ENCODE peak calls at places on chromosomes 13 and 19, in seven cellular contexts. I, J, Q, L, S, T and Y are unnamed samples. For H3K9me3 and H3K36me3, the result is how much of the 10 kb centered on the place peaks cover.

GRCh38 chr13:51249254-51249653 is 27.1 kb downstream of the FAM124A start:
- DNase-seq in I (no peak), J (no peak), Q (no peak), L (no peak), S (no peak), T (no peak), Y (no peak)

GRCh38 chr19:15584541-15585115 is 30.4 kb upstream of the CYP4F8 start:
- DNase-seq in I (peak), J (peak), Q (peak), L (peak), S (peak), T (peak), Y (peak)

GRCh38 chr19:58544591-58545285 is 874 bp downstream of the TRIM28 start:
- DNase-seq in I (peak), J (no peak), Q (no peak), L (peak), S (peak), T (peak), Y (peak)

GRCh38 chr13:85212692-85213091 is 586.5 kb downstream of the SLITRK6 start:
- DNase-seq in I (no peak), J (no peak), Q (no peak), L (no peak), S (no peak), T (no peak), Y (no peak)

GRCh38 chr19:38975861-38976271 is 324 bp upstream of the FBXO17 start:
- DNase-seq in I (no peak), J (no peak), Q (peak), L (no peak), S (no peak), T (no peak), Y (peak)

GRCh38 chr19:54266133-54266532 is 9.1 kb upstream of the LILRB5 start:
- DNase-seq in I (peak), J (peak), Q (peak), L (peak), S (peak), T (peak), Y (peak)

GRCh38 chr19:39398297-39398864 is 7.2 kb downstream of the MED29 start:
- DNase-seq in I (peak), J (peak), Q (no peak), L (no peak), S (peak), T (peak), Y (peak)

GRCh38 chr19:5804516-5805464 is at the start of gene NRTN:
- DNase-seq in I (no peak), J (peak), Q (peak), L (no peak), S (no peak), T (peak), Y (peak)

GRCh38 chr19:33734913-33735312 is 61.8 kb upstream of the KCTD15 start:
- DNase-seq in I (no peak), J (no peak), Q (no peak), L (no peak), S (no peak), T (no peak), Y (no peak)

GRCh38 chr19:49746206-49746958 is 16.7 kb downstream of the TSKS start:
- DNase-seq in I (no peak), J (peak), Q (peak), L (peak), S (peak), T (peak), Y (peak)

GRCh38 chr19:2032296-2032941 is 16.9 kb upstream of the BTBD2 start:
- DNase-seq in I (peak), J (peak), Q (no peak), L (no peak), S (peak), T (peak), Y (peak)

GRCh38 chr19:3073159-3073563 is 10.9 kb upstream of the TLE5 start:
- DNase-seq in I (no peak), J (no peak), Q (peak), L (no peak), S (no peak), T (no peak), Y (peak)

GRCh38 chr19:4052114-4052992 is 14.3 kb downstream of the ZBTB7A start:
- DNase-seq in I (no peak), J (peak), Q (no peak), L (no peak), S (peak), T (no peak), Y (peak)

GRCh38 chr19:8304841-8305621 is 3.1 kb downstream of the CD320 start:
- DNase-seq in I (no peak), J (peak), Q (peak), L (no peak), S (peak), T (no peak), Y (peak)

GRCh38 chr19:5138606-5139594 is 170.0 kb downstream of the KDM4B start:
- DNase-seq in I (no peak), J (peak), Q (no peak), L (peak), S (peak), T (no peak), Y (peak)

GRCh38 chr13:112990783-112991182 is 21.8 kb downstream of the MCF2L start:
- DNase-seq in I (peak), J (peak), Q (peak), L (no peak), S (no peak), T (peak), Y (peak)

GRCh38 chr13:28636677-28637317 is 22.1 kb upstream of the POMP start:
- DNase-seq in I (peak), J (no peak), Q (peak), L (no peak), S (no peak), T (peak), Y (peak)

GRCh38 chr13:53126803-53127202 is 98.2 kb downstream of the OLFM4 start:
- DNase-seq in I (no peak), J (no peak), Q (no peak), L (no peak), S (no peak), T (no peak), Y (peak)

GRCh38 chr13:21670006-21670882 is 629 bp upstream of the FGF9 start:
- DNase-seq in I (peak), J (peak), Q (peak), L (peak), S (peak), T (peak), Y (peak)

GRCh38 chr13:33560722-33561121 is 257.2 kb upstream of the RFC3 start:
- DNase-seq in I (no peak), J (no peak), Q (no peak), L (no peak), S (no peak), T (no peak), Y (no peak)

GRCh38 chr13:99176309-99177276 is 24.1 kb upstream of the UBAC2 start:
- DNase-seq in I (peak), J (peak), Q (peak), L (peak), S (peak), T (peak), Y (peak)
- H3K4me3 ChIP-seq in I (no peak), J (no peak), Q (no peak), L (peak), S (no peak), T (peak), Y (no peak)

DNA sequence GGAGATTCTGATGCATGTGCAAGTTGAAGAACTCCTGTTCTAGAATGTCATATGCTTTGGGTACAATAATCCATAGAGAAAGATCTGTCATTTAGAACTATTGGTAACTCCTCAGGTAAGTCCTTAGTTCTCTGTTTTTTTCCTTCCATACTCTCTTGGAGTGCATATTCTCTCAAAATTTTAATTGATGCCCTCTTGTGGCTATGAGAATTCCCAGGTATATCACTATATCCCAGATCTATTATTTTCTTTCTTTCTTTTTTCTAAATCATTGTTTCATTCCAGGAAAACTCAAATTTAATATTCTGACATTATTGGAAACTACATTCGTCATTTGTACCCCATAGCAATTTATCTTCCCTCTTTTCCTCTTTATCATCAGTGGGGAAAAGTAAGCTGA is 485.4 kb downstream of the KLF5 start:
- DNase-seq in I (no peak), J (no peak), Q (no peak), L (no peak), S (no peak), T (no peak), Y (no peak)
- H3K9me3 ChIP-seq in I (under half), J (under half), Q (under half), L (under half), S (under half), T (under half), Y (under half)

DNA sequence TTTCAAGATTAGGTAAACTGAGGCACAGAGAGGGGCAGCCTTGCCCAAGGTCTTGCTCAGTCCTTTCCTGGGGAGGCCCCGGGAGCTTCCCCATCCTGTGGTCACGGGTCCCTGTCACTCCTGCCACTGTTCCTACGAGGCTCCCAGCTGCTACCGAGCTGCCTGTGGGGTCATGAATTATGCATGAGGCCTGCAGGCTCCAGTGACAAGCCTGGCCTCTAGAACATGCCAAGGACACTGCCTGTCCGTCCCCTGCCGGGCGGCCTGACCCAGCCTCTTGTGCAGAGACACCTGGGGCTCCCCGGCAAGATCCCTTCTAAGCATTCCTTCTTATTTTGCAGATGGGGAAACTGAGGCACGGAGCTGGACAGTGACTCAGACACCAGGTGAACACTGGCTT is 2.7 kb downstream of the FCHO1 start:
- DNase-seq in I (no peak), J (no peak), Q (no peak), L (no peak), S (no peak), T (no peak), Y (no peak)
- H3K36me3 ChIP-seq in I (under half), J (under half), Q (under half), L (under half), S (under half), T (under half), Y (under half)

DNA sequence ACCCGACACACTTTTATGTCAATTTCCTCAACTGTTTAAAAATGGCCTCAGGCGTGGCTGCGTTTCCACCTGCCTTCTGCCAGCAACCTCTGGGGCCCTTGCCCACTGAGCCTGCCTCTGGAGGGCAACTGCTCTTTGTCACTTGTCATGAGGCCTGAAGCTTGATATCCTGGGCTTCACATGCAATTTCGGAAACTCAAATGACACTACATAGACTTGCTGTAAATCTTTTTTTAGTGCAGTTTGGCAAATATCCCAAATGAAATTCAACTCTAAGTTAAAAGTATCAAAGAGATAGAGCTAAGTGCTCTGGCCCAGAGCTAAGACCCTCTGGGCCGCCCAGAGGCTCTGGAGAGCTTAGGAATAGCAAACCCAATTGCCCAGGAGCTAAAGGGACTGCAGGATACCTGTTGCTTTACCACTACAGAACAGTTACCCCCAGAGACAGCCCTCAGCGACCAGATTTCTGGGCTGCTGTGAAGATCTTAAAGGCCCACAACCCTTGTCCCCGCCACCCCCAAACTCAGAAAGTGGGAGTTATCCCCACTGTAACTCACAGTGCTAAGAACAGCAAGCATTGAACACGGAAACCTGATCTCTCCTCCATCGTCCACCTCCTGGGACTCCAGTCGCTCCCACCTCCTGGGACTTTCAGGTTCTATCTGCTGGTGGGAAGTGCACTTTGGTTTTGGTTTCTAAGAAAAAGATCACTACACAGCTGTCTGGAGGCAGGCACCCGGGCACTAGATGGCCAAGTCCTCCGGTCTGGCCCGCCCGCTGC is 19.4 kb downstream of the GJA3 start:
- DNase-seq in I (no peak), J (no peak), Q (no peak), L (no peak), S (peak), T (no peak), Y (no peak)
- H3K4me3 ChIP-seq in I (no peak), J (no peak), Q (no peak), L (no peak), S (peak), T (no peak), Y (no peak)

GRCh38 chr19:52621376-52621775 is 16.8 kb downstream of the ZNF83 start:
- DNase-seq in I (no peak), J (no peak), Q (no peak), L (no peak), S (no peak), T (no peak), Y (no peak)
- H3K9me3 ChIP-seq in I (under half), J (under half), Q (under half), L (under half), S (under half), T (under half), Y (under half)